ENCODE peak calls at places on chromosome 3, in four cellular contexts. B is GM12878, O is H1, Q is SK-N-SH. J is an unnamed sample.

GRCh38 chr3:72950801-72951200 is 45.8 kb upstream of the PPP4R2 start:
- DNase-seq in O (no peak), B (no peak), Q (no peak), J (peak; percentile 68)

GRCh38 chr3:74079961-74080562 is 455.3 kb upstream of the PDZRN3 start:
- DNase-seq in B (no peak), O (no peak), Q (no peak), J (no peak)

GRCh38 chr3:76997733-76998132 is 42.2 kb upstream of the ROBO2 start:
- DNase-seq in O (no peak), B (no peak), Q (no peak), J (no peak)

GRCh38 chr3:18346097-18346496 is 79.0 kb downstream of the SATB1 start:
- DNase-seq in O (no peak), Q (no peak), B (no peak), J (no peak)

GRCh38 chr3:117526485-117527079 is 817.0 kb downstream of the TUSC7 start:
- DNase-seq in O (no peak), B (no peak), Q (no peak), J (peak; percentile 4)

GRCh38 chr3:76065975-76066374 is 280.6 kb upstream of the ZNF717 start:
- DNase-seq in B (no peak), Q (no peak), O (no peak), J (no peak)

GRCh38 chr3:137084579-137084978 is 126.8 kb downstream of the IL20RB start:
- DNase-seq in O (no peak), Q (no peak), B (no peak), J (no peak)

GRCh38 chr3:13827256-13827655 is 52.6 kb downstream of the WNT7A start:
- DNase-seq in Q (no peak), O (no peak), B (no peak), J (no peak)

GRCh38 chr3:155661042-155661441 is 83.8 kb downstream of the PLCH1 start:
- DNase-seq in O (no peak), B (no peak), Q (no peak), J (no peak)

GRCh38 chr3:176789281-176789705 is 408.0 kb downstream of the TBL1XR1 start:
- DNase-seq in B (no peak), Q (no peak), O (no peak), J (no peak)

GRCh38 chr3:144129536-144130214 is 158.1 kb downstream of the DIPK2A start:
- DNase-seq in O (no peak), Q (no peak), B (no peak), J (no peak)

DNA sequence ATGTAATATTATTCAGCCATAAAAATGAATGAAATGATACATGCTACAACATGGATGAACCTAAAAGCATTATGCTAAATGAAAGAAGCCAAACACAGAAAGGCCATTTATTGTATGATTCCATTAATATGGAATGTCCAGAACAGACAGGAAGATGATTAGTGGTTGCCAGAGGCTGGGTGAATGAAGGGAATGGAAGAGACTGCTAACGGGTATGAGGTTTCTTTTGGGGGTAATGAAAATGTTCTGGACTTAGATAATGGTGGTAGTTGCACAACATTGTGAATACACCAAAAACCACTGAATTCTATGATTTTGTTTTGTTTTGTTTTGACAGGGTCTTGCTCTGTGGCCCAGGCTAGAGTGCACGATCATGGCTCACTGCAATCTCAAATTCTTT is 61.6 kb upstream of the MAP4 start:
- DNase-seq in Q (no peak), O (no peak), B (no peak), J (no peak)
- TF ChIP-seq TCF12 in Q (no peak), O (no peak), B (no peak), J (no peak)

GRCh38 chr3:172313671-172314070 is 134.6 kb downstream of the GHSR start:
- DNase-seq in O (no peak), B (no peak), Q (no peak), J (no peak)
- TF ChIP-seq TCF12 in O (no peak), B (no peak), Q (no peak), J (no peak)

DNA sequence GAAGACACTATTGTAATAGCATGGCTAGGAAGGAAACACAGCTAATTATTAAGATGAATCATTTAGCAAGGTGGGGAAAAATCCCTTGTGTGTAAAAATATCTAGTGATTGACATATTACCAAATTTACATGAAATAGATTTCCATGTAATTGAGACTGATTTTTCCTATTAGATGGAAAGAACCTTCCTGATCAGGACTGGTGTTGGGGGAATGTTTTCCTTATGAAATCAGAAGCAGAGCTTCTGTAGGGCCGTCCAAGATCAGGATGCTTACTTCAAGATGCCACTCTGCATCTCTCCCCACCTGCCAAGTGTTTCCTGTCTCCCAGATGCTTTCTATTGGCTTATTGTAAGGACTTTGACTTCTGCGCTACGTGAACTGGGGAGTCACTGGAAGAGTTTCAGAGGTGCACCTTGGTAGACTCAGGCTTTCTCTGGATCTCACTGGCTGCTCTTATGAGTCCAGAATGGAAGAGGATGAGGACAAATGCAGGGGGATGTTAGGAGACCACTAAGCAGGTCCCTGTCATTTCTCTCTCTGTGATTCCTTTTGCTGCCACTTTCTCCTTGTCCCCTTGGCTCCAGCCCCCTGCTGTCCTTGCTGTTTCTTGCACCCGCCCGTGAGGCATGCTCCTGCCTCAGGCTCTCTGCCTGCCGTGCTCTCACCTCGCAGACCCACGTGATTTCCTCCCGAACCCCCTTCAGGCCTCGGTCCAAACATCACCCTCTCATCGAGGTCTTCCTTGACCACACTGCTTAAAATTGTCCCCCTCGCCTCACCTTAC is 30.1 kb downstream of the BTD start:
- DNase-seq in Q (no peak), B (no peak), O (no peak), J (no peak)
- TF ChIP-seq TCF12 in Q (no peak), B (no peak), O (no peak), J (no peak)

GRCh38 chr3:11514191-11514770 is 129.4 kb downstream of the VGLL4 start:
- DNase-seq in B (no peak), Q (no peak), O (no peak), J (peak; percentile 54)

GRCh38 chr3:11509175-11510000 is 134.3 kb downstream of the VGLL4 start:
- DNase-seq in O (peak; percentile 48), B (no peak), Q (peak; percentile 81), J (peak; percentile 31)

GRCh38 chr3:11517601-11518000 is 126.1 kb downstream of the VGLL4 start:
- DNase-seq in B (no peak), O (no peak), Q (no peak), J (no peak)

GRCh38 chr3:11510001-11510760 is 133.5 kb downstream of the VGLL4 start:
- DNase-seq in B (no peak), O (peak; percentile 43), Q (peak; percentile 41), J (no peak)

DNA sequence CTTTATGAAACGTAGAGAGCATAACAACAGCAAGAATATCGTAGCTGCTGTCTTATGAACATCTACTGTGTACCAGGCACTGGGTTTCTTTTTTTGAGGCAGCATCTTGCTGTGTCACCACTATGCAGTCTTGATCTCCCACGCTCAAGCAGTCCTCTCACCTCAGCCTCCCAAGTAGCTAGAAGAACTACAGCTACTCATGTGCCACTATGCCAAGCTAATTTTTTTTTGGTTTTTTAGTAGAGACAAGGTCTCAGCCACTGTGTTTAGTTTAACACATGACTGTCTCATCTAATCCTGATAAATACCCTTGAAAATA is 129.9 kb downstream of the VGLL4 start:
- DNase-seq in B (no peak), Q (no peak), O (no peak), J (no peak)
- TF ChIP-seq TCF12 in B (no peak), Q (no peak), O (no peak), J (no peak)

DNA sequence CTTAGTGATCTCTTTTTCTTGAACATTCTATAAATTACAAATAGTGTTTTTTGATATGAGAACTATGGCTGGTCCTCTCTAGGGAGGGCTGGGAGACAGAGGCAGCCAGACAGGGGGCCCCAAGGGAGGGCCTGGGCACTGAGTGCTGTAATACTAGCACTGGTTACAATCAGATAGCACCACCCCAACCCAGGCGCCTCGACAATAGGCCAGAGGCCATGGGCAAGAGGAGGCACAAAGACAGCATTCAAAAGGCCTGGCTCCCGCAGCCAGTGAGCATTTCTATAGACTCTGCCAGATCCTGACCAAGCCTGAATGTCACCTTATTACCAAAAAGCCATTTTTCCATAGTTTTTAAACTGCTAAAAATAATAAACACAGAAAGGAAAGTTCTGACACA is 158.5 kb downstream of the THRB start:
- DNase-seq in Q (no peak), B (no peak), O (no peak), J (no peak)
- TF ChIP-seq TCF12 in Q (no peak), B (no peak), O (no peak), J (no peak)

GRCh38 chr3:171213907-171214306 is 187.4 kb upstream of the SLC2A2 start:
- DNase-seq in Q (no peak), B (no peak), O (no peak), J (no peak)

GRCh38 chr3:171212648-171213047 is 186.1 kb upstream of the SLC2A2 start:
- DNase-seq in O (no peak), Q (no peak), B (no peak), J (no peak)

GRCh38 chr3:171218069-171218468 is 191.5 kb upstream of the SLC2A2 start:
- DNase-seq in Q (no peak), O (no peak), B (no peak), J (no peak)

GRCh38 chr3:171213178-171213577 is 186.7 kb upstream of the SLC2A2 start:
- DNase-seq in B (no peak), Q (no peak), O (no peak), J (no peak)
- TF ChIP-seq TCF12 in B (no peak), Q (no peak), O (no peak), J (no peak)

DNA sequence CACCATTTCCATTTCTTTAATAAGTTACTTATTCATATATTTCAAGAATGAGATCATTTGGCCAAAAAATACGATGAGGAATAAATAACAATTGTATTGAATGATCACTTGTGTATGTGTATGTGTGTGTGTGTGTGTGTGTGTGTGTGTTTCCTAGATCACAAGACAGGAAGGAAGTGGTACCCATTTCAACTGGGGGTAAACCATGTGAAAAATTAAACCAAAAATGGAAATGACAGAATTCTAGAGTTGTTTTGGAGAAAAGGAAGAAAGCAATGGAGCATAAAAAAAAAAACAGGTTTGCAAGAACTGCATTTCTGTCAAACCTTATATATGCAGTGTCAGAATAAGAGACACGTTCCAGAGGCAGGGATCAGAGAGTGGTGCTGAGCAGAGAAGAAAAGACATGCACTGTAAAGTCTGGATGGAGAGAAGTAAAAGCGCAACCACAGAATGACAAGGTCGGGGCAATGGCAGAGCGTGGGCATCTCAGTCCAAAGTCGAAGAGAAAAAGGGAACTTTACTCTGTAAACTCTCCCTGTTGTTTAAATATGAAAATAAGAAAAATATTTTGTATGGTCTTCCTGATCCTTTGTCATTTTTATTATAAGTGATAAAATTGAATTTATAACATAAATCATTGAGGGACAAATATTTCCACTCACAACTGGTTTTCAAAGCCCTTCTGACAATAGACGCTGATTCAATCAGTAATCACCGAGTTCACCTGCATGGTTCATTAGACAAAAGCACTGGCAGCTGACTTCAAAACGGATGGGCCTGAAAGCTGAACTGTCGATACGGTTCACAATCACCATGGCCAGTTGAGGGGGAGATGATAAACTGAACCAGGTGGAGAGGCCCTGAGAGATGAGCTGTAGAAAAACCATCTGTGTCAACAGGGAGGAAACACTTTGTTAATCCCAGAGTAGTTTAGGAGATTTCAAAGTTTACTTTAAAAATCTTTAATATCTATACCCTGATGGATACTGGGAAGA is 75.4 kb downstream of the PEX5L start:
- DNase-seq in Q (no peak), B (peak; percentile 71), O (no peak), J (no peak)
- TF ChIP-seq TCF12 in Q (no peak), B (peak; percentile 84), O (no peak), J (no peak)